ENCODE peak calls at places on chromosomes 3 and 15, in ten cellular contexts. G is pons; T is stimulated activated CD4-positive, alpha-beta T cell treated with anti-CD3 and anti-CD28 coated beads, Interleukin-4, amount 100 ng/mL, for 48 hours; R is A172; B is WTC11; E is cardiac muscle cell; M is right cardiac atrium; N is left ventricle myocardium inferior; X is cardiac fibroblast; K is activated CD4-positive, alpha-beta T cell treated with anti-CD3 and anti-CD28 coated beads, Interleukin-2, amount 50 U/mL, for 48 hours. C is an unnamed sample.

GRCh38 chr15:50145451-50145872 is 26.4 kb upstream of the ATP8B4 start:
- DNase-seq in G (peak), X (peak), K (no peak), N (no peak), T (no peak), R (peak), B (no peak), E (peak), M (no peak), C (peak)

GRCh38 chr3:106624154-106624553 is 753.1 kb upstream of the CCDC54 start:
- DNase-seq in T (no peak), E (no peak), N (no peak), M (no peak), G (no peak), R (no peak), B (no peak), K (no peak), X (no peak), C (no peak)

GRCh38 chr3:183444748-183445147 is 16.3 kb upstream of the MCF2L2 start:
- DNase-seq in M (no peak), R (no peak), T (no peak), G (no peak), B (no peak), K (no peak), N (no peak), X (no peak), E (no peak), C (no peak)

GRCh38 chr3:133371181-133371580 is 28.7 kb upstream of the BFSP2 start:
- DNase-seq in N (no peak), X (no peak), M (no peak), E (no peak), T (no peak), K (no peak), G (no peak), B (no peak), R (no peak), C (no peak)

GRCh38 chr3:158103956-158104338 is 2.3 kb downstream of the SHOX2 start:
- DNase-seq in K (no peak), B (peak), R (no peak), N (no peak), M (peak), E (no peak), G (no peak), T (no peak), X (no peak), C (peak)

GRCh38 chr15:96064351-96064756 is 266.1 kb upstream of the NR2F2 start:
- DNase-seq in G (no peak), M (no peak), B (no peak), E (peak), K (no peak), N (no peak), T (no peak), R (peak), X (peak), C (peak)

GRCh38 chr3:152126260-152126659 is 142.5 kb upstream of the MBNL1 start:
- DNase-seq in G (peak), X (peak), T (no peak), R (peak), E (peak), K (no peak), M (no peak), N (no peak), B (no peak), C (peak)

GRCh38 chr3:95167748-95168147 is 1104.9 kb downstream of the NSUN3 start:
- DNase-seq in E (no peak), K (no peak), B (no peak), G (no peak), X (no peak), N (no peak), M (no peak), R (no peak), T (no peak), C (no peak)

GRCh38 chr3:11603628-11604027 is 40.1 kb downstream of the VGLL4 start:
- DNase-seq in E (peak), N (no peak), G (no peak), B (no peak), R (no peak), X (peak), T (no peak), K (no peak), M (peak), C (peak)

GRCh38 chr3:194134231-194134756 is 1.7 kb upstream of the HES1 start:
- DNase-seq in R (no peak), K (peak), E (peak), G (no peak), T (peak), X (no peak), B (no peak), M (peak), N (peak), C (peak)

GRCh38 chr15:24756101-24756500 is 80.5 kb downstream of the NPAP1 start:
- DNase-seq in T (no peak), K (no peak), G (no peak), E (no peak), R (no peak), M (no peak), N (no peak), X (no peak), B (no peak), C (no peak)

GRCh38 chr3:168051579-168052183 is 44.0 kb downstream of the GOLIM4 start:
- DNase-seq in R (no peak), B (no peak), T (no peak), K (no peak), E (peak), N (no peak), X (peak), M (no peak), G (no peak), C (peak)

GRCh38 chr15:33963831-33964664 is 4.2 kb upstream of the CHRM5 start:
- DNase-seq in T (no peak), N (no peak), M (no peak), X (peak), R (peak), K (no peak), E (peak), B (no peak), G (no peak), C (peak)

GRCh38 chr15:73716417-73716816 is 32.2 kb downstream of the CD276 start:
- DNase-seq in B (no peak), R (no peak), M (peak), E (no peak), G (no peak), K (no peak), T (no peak), N (peak), X (no peak), C (no peak)

GRCh38 chr15:48367483-48367882 is 36.3 kb downstream of the DUT start:
- DNase-seq in N (no peak), E (peak), R (no peak), K (no peak), B (no peak), G (no peak), T (no peak), X (peak), M (no peak), C (no peak)

GRCh38 chr15:70761046-70761445 is 2.3 kb downstream of the UACA start:
- DNase-seq in N (no peak), X (no peak), E (no peak), R (no peak), M (no peak), G (no peak), T (no peak), B (no peak), K (no peak), C (no peak)

C was measured in mesenchymal stem cell.